ENCODE peak calls at places on chromosomes 2 and 18, in six cellular contexts. One of them, this sample, is unnamed.

GRCh38 chr2:196372276-196372809 is 201.0 kb upstream of the STK17B start:
- DNase-seq in fibroblast of the aortic adventitia: no peak
- DNase-seq in retinal pigment epithelial cell: no peak
- DNase-seq in OCI-LY7: no peak
- DNase-seq in HFF-Myc: no peak
- DNase-seq in gastrocnemius medialis: no peak
- DNase-seq in this sample: no peak

GRCh38 chr2:63790913-63791312 is 50.8 kb upstream of the UGP2 start:
- DNase-seq in fibroblast of the aortic adventitia: peak
- DNase-seq in retinal pigment epithelial cell: peak
- DNase-seq in OCI-LY7: no peak
- DNase-seq in HFF-Myc: peak
- DNase-seq in gastrocnemius medialis: no peak
- DNase-seq in this sample: no peak

GRCh38 chr18:22171839-22172582 is 2.6 kb downstream of the GATA6 start:
- DNase-seq in fibroblast of the aortic adventitia: peak
- DNase-seq in retinal pigment epithelial cell: no peak
- DNase-seq in OCI-LY7: no peak
- DNase-seq in HFF-Myc: no peak
- DNase-seq in gastrocnemius medialis: no peak
- DNase-seq in this sample: no peak

GRCh38 chr2:120239488-120240287 is 13.0 kb upstream of the RALB start:
- DNase-seq in fibroblast of the aortic adventitia: peak
- DNase-seq in retinal pigment epithelial cell: no peak
- DNase-seq in OCI-LY7: no peak
- DNase-seq in HFF-Myc: no peak
- DNase-seq in gastrocnemius medialis: no peak
- DNase-seq in this sample: no peak

GRCh38 chr2:23009545-23010149 is 375.3 kb upstream of the KLHL29 start:
- DNase-seq in fibroblast of the aortic adventitia: peak
- DNase-seq in retinal pigment epithelial cell: no peak
- DNase-seq in OCI-LY7: no peak
- DNase-seq in HFF-Myc: no peak
- DNase-seq in gastrocnemius medialis: no peak
- DNase-seq in this sample: no peak

GRCh38 chr18:34493099-34493544 is 217.0 kb upstream of the DTNA start:
- DNase-seq in fibroblast of the aortic adventitia: peak
- DNase-seq in retinal pigment epithelial cell: peak
- DNase-seq in OCI-LY7: no peak
- DNase-seq in HFF-Myc: peak
- DNase-seq in gastrocnemius medialis: peak
- DNase-seq in this sample: peak

GRCh38 chr2:136247204-136247990 is 129.4 kb upstream of the CXCR4 start:
- DNase-seq in fibroblast of the aortic adventitia: peak
- DNase-seq in retinal pigment epithelial cell: no peak
- DNase-seq in OCI-LY7: no peak
- DNase-seq in HFF-Myc: no peak
- DNase-seq in gastrocnemius medialis: no peak
- DNase-seq in this sample: peak

GRCh38 chr2:70442301-70443077 is 111.1 kb downstream of the TGFA start:
- DNase-seq in fibroblast of the aortic adventitia: no peak
- DNase-seq in retinal pigment epithelial cell: no peak
- DNase-seq in OCI-LY7: no peak
- DNase-seq in HFF-Myc: no peak
- DNase-seq in gastrocnemius medialis: no peak
- DNase-seq in this sample: no peak

GRCh38 chr18:39751161-39751560 is 2185.6 kb upstream of the CELF4 start:
- DNase-seq in fibroblast of the aortic adventitia: peak
- DNase-seq in retinal pigment epithelial cell: peak
- DNase-seq in OCI-LY7: no peak
- DNase-seq in HFF-Myc: no peak
- DNase-seq in gastrocnemius medialis: no peak
- DNase-seq in this sample: no peak

GRCh38 chr2:79569048-79569447 is 56.2 kb downstream of the CTNNA2 start:
- DNase-seq in fibroblast of the aortic adventitia: no peak
- DNase-seq in retinal pigment epithelial cell: no peak
- DNase-seq in OCI-LY7: no peak
- DNase-seq in HFF-Myc: no peak
- DNase-seq in gastrocnemius medialis: no peak
- DNase-seq in this sample: no peak

GRCh38 chr2:52959801-52960200 is 807.8 kb upstream of the CHAC2 start:
- DNase-seq in fibroblast of the aortic adventitia: no peak
- DNase-seq in retinal pigment epithelial cell: no peak
- DNase-seq in OCI-LY7: no peak
- DNase-seq in HFF-Myc: no peak
- DNase-seq in gastrocnemius medialis: no peak
- DNase-seq in this sample: no peak

GRCh38 chr2:80852079-80852807 is 547.7 kb upstream of the LRRTM1 start:
- DNase-seq in fibroblast of the aortic adventitia: no peak
- DNase-seq in retinal pigment epithelial cell: no peak
- DNase-seq in OCI-LY7: peak
- DNase-seq in HFF-Myc: no peak
- DNase-seq in gastrocnemius medialis: no peak
- DNase-seq in this sample: no peak
- TF ChIP-seq CTCF in fibroblast of the aortic adventitia: no peak
- TF ChIP-seq CTCF in retinal pigment epithelial cell: no peak
- TF ChIP-seq CTCF in OCI-LY7: peak
- TF ChIP-seq CTCF in HFF-Myc: no peak
- TF ChIP-seq CTCF in gastrocnemius medialis: no peak
- TF ChIP-seq CTCF in this sample: peak

DNA sequence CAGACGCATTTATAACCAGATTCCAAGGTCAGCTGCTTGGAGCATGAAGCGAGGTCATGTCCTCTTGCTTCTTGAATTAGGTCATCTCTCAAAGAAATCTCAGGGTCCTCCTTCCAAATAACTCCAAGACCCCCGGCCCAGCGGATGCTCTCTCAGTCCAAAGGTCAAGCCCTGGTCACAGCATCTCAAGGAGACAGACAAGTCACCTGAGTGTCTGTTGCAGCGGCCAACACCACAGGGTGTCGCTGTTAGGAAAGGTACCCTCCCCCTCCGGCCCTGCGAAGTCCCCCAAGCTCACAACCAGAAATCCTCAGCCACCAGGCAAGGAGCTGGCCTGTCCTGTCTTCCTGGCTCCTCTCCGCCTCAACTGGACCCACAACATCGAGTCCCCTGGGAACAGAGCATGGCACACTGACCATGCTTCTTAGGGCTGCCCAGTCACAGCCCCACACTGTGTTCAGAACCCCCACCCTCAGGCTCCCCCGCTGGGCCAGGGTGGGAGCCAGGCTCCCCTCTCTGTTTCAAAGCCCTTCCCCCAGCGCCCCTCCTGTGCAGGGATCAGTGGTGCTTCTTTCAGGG is 68.0 kb upstream of the ASAP2 start:
- DNase-seq in fibroblast of the aortic adventitia: no peak
- DNase-seq in retinal pigment epithelial cell: no peak
- DNase-seq in OCI-LY7: peak
- DNase-seq in HFF-Myc: no peak
- DNase-seq in gastrocnemius medialis: no peak
- DNase-seq in this sample: peak
- TF ChIP-seq CTCF in fibroblast of the aortic adventitia: peak
- TF ChIP-seq CTCF in retinal pigment epithelial cell: no peak
- TF ChIP-seq CTCF in OCI-LY7: peak
- TF ChIP-seq CTCF in HFF-Myc: peak
- TF ChIP-seq CTCF in gastrocnemius medialis: no peak
- TF ChIP-seq CTCF in this sample: peak

DNA sequence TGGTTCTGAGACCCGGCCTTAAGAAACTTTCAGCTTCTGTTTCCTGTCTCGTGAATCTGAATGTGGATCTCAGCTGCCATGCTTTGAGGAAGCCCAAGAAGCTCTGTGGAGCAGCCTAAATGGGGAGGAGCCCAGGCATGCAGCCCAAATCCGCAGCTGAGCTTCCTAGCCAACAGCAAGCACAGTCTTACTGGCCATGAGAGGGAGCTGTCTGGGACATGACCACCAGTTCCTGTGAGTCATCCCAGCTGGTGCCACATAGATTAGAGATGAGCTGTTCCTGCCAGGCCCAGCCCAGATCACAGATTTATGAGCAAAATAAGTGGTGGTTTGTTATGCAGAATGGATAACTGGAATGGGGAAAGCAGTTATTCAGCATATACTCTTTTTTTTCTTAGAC is 224.4 kb upstream of the APCDD1 start:
- DNase-seq in fibroblast of the aortic adventitia: peak
- DNase-seq in retinal pigment epithelial cell: no peak
- DNase-seq in OCI-LY7: no peak
- DNase-seq in HFF-Myc: peak
- DNase-seq in gastrocnemius medialis: no peak
- DNase-seq in this sample: peak
- TF ChIP-seq CTCF in fibroblast of the aortic adventitia: no peak
- TF ChIP-seq CTCF in retinal pigment epithelial cell: peak
- TF ChIP-seq CTCF in OCI-LY7: no peak
- TF ChIP-seq CTCF in HFF-Myc: peak
- TF ChIP-seq CTCF in gastrocnemius medialis: no peak
- TF ChIP-seq CTCF in this sample: peak

GRCh38 chr18:59451963-59452362 is 92.9 kb upstream of the LMAN1 start:
- DNase-seq in fibroblast of the aortic adventitia: no peak
- DNase-seq in retinal pigment epithelial cell: no peak
- DNase-seq in OCI-LY7: no peak
- DNase-seq in HFF-Myc: no peak
- DNase-seq in gastrocnemius medialis: no peak
- DNase-seq in this sample: no peak

GRCh38 chr18:59448546-59448945 is 89.5 kb upstream of the LMAN1 start:
- DNase-seq in fibroblast of the aortic adventitia: peak
- DNase-seq in retinal pigment epithelial cell: no peak
- DNase-seq in OCI-LY7: no peak
- DNase-seq in HFF-Myc: no peak
- DNase-seq in gastrocnemius medialis: no peak
- DNase-seq in this sample: no peak

GRCh38 chr18:59451073-59451472 is 92.0 kb upstream of the LMAN1 start:
- DNase-seq in fibroblast of the aortic adventitia: no peak
- DNase-seq in retinal pigment epithelial cell: no peak
- DNase-seq in OCI-LY7: no peak
- DNase-seq in HFF-Myc: no peak
- DNase-seq in gastrocnemius medialis: no peak
- DNase-seq in this sample: no peak

DNA sequence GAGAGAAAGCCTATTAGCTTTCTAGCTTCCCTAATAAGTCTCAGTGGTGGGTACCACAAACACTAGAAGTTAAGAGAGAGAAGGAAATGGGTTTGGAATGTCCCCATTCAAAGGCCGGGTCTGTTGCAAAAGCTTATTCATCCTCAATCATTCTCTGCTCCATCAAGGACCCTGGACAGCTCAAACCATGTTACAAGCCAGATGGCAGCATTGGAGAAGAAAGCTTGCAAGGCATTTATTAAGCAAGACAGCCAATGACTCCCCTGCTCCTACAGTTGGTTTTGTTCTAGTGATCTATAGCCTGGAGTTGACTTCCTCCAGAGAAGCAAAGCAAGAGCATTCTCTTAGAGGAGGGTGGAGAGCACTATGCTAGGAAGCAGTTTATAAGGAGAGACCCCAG is 86.9 kb upstream of the LMAN1 start:
- DNase-seq in fibroblast of the aortic adventitia: peak
- DNase-seq in retinal pigment epithelial cell: peak
- DNase-seq in OCI-LY7: no peak
- DNase-seq in HFF-Myc: no peak
- DNase-seq in gastrocnemius medialis: no peak
- DNase-seq in this sample: peak
- TF ChIP-seq CTCF in fibroblast of the aortic adventitia: peak
- TF ChIP-seq CTCF in retinal pigment epithelial cell: peak
- TF ChIP-seq CTCF in OCI-LY7: no peak
- TF ChIP-seq CTCF in HFF-Myc: no peak
- TF ChIP-seq CTCF in gastrocnemius medialis: no peak
- TF ChIP-seq CTCF in this sample: no peak

This sample was measured in NB4.